ENCODE peak calls at places on chromosomes 16 and 17, in four cellular contexts. D is A549, G is HepG2, L is K562. W is an unnamed sample.

GRCh38 chr17:38448208-38448776 is 20.0 kb downstream of the ARHGAP23 start:
- DNase-seq in G (no peak), D (no peak), L (no peak), W (no peak)

GRCh38 chr17:55303701-55304145 is 39.0 kb downstream of the HLF start:
- DNase-seq in G (no peak), D (no peak), L (no peak), W (no peak)

GRCh38 chr17:67500261-67500660 is 123.2 kb downstream of the PITPNC1 start:
- DNase-seq in L (no peak), D (no peak), G (no peak), W (no peak)

GRCh38 chr16:35797811-35798210 is 2338.4 kb downstream of the TP53TG3F start:
- DNase-seq in G (no peak), L (no peak), D (no peak), W (no peak)

GRCh38 chr16:65116216-65116615 is 5.6 kb downstream of the CDH11 start:
- DNase-seq in G (no peak), D (no peak), L (no peak), W (no peak)

GRCh38 chr16:2692251-2692947 is 10.1 kb downstream of the KCTD5 start:
- DNase-seq in L (no peak), G (no peak), D (no peak), W (no peak)

GRCh38 chr16:16163571-16163970 is 59.7 kb downstream of the ABCC6 start:
- DNase-seq in L (no peak), G (no peak), D (no peak), W (no peak)

GRCh38 chr16:5450435-5451104 is 353.0 kb upstream of the EEF2KMT start:
- DNase-seq in D (no peak), L (no peak), G (no peak), W (peak)

GRCh38 chr16:57303910-57304168 is 19.4 kb upstream of the PLLP start:
- DNase-seq in D (no peak), L (no peak), G (no peak), W (no peak)

GRCh38 chr16:27706803-27707685 is 157.1 kb downstream of the KATNIP start:
- DNase-seq in L (no peak), G (no peak), D (no peak), W (no peak)

GRCh38 chr17:79814966-79815835 is 18.3 kb upstream of the CBX8 start:
- DNase-seq in L (no peak), G (no peak), D (no peak), W (no peak)

GRCh38 chr16:56193951-56194726 is 2.9 kb downstream of the GNAO1 start:
- DNase-seq in L (peak), D (peak), G (peak), W (peak)

GRCh38 chr17:3857261-3858105 is 11.4 kb upstream of the NCBP3 start:
- DNase-seq in D (no peak), L (no peak), G (no peak), W (no peak)

GRCh38 chr16:84943620-84944019 is 67.7 kb downstream of the ZDHHC7 start:
- DNase-seq in L (no peak), D (no peak), G (no peak), W (no peak)

GRCh38 chr16:4481526-4481925 is 5.3 kb downstream of the HMOX2 start:
- DNase-seq in L (no peak), G (no peak), D (no peak), W (no peak)

GRCh38 chr17:38428643-38429371 is 543 bp downstream of the ARHGAP23 start:
- DNase-seq in L (no peak), G (no peak), D (peak), W (no peak)

GRCh38 chr17:48542114-48542955 is 2.6 kb downstream of the HOXB2 start:
- DNase-seq in L (no peak), G (no peak), D (no peak), W (no peak)

GRCh38 chr16:386641-387156 is 4.9 kb upstream of the PGAP6 start:
- DNase-seq in D (no peak), L (no peak), G (no peak), W (no peak)

GRCh38 chr17:35630530-35631148 is 43.5 kb downstream of the AP2B1 start:
- DNase-seq in L (no peak), G (no peak), D (no peak), W (no peak)

GRCh38 chr17:50153650-50154575 is 3.4 kb upstream of the PPP1R9B start:
- DNase-seq in D (no peak), L (peak), G (no peak), W (no peak)

GRCh38 chr17:16491131-16491702 is 776 bp downstream of the LRRC75A start:
- DNase-seq in L (no peak), D (no peak), G (no peak), W (peak)

GRCh38 chr16:71637398-71637797 is 11.4 kb downstream of the MARVELD3 start:
- DNase-seq in L (no peak), D (no peak), G (no peak), W (peak)

GRCh38 chr17:50290074-50290702 is 15.9 kb downstream of the TMEM92 start:
- DNase-seq in D (peak), G (no peak), L (no peak), W (no peak)

GRCh38 chr17:59899099-59899498 is 6.2 kb downstream of the RPS6KB1 start:
- DNase-seq in D (no peak), G (no peak), L (no peak), W (no peak)

GRCh38 chr17:49522329-49522890 is 27.3 kb downstream of the NGFR start:
- DNase-seq in D (no peak), L (no peak), G (no peak), W (peak)

GRCh38 chr17:4852504-4853075 is 19.4 kb downstream of the MINK1 start:
- DNase-seq in L (peak), G (peak), D (no peak), W (no peak)

GRCh38 chr17:17497845-17498520 is 1.8 kb upstream of the RASD1 start:
- DNase-seq in D (no peak), L (no peak), G (no peak), W (no peak)

GRCh38 chr16:67021321-67021720 is 7.6 kb upstream of the CBFB start:
- DNase-seq in G (no peak), L (no peak), D (no peak), W (no peak)

GRCh38 chr17:17019891-17020456 is 22.3 kb upstream of the MPRIP start:
- DNase-seq in G (no peak), L (no peak), D (no peak), W (no peak)

GRCh38 chr16:68434654-68435210 is 13.6 kb downstream of the SMPD3 start:
- DNase-seq in L (no peak), D (no peak), G (no peak), W (no peak)

GRCh38 chr17:65018612-65019290 is 37.8 kb downstream of the GNA13 start:
- DNase-seq in L (no peak), D (no peak), G (no peak), W (no peak)

GRCh38 chr17:79799174-79799537 is 2.3 kb upstream of the CBX8 start:
- DNase-seq in L (no peak), G (no peak), D (no peak), W (peak)

GRCh38 chr16:48591976-48592375 is 18.0 kb downstream of the N4BP1 start:
- DNase-seq in G (no peak), D (no peak), L (no peak), W (no peak)

GRCh38 chr17:81656118-81656743 is at the start of gene PDE6G:
- DNase-seq in D (no peak), G (no peak), L (no peak), W (no peak)

GRCh38 chr17:73349138-73349537 is 37.3 kb upstream of the CDC42EP4 start:
- DNase-seq in L (no peak), D (no peak), G (no peak), W (no peak)

GRCh38 chr17:60401819-60402218 is 9.9 kb upstream of the USP32 start:
- DNase-seq in G (no peak), D (no peak), L (no peak), W (no peak)

GRCh38 chr17:20071824-20072691 is 62.9 kb downstream of the SPECC1 start:
- DNase-seq in L (no peak), D (no peak), G (no peak), W (no peak)

GRCh38 chr17:39938140-39938869 is 10.8 kb downstream of the LRRC3C start:
- DNase-seq in G (peak), D (no peak), L (no peak), W (no peak)

GRCh38 chr17:39942076-39942475 is 14.5 kb downstream of the LRRC3C start:
- DNase-seq in D (no peak), L (no peak), G (no peak), W (no peak)

GRCh38 chr17:39939031-39939430 is 11.5 kb downstream of the LRRC3C start:
- DNase-seq in G (no peak), L (no peak), D (no peak), W (no peak)

GRCh38 chr17:39937462-39937861 is 9.9 kb downstream of the LRRC3C start:
- DNase-seq in D (no peak), L (no peak), G (no peak), W (no peak)

GRCh38 chr17:39939588-39940419 is 12.3 kb downstream of the LRRC3C start:
- DNase-seq in D (peak), G (no peak), L (peak), W (no peak)
- TF ChIP-seq HMGXB4 in D (no peak), G (no peak), L (no peak), W (no peak)

GRCh38 chr17:77640242-77640641 is 318.3 kb upstream of the TNRC6C start:
- DNase-seq in G (no peak), D (no peak), L (no peak), W (no peak)

GRCh38 chr17:77635176-77635575 is 323.3 kb upstream of the TNRC6C start:
- DNase-seq in L (no peak), D (no peak), G (no peak), W (no peak)

GRCh38 chr17:77636835-77637806 is 321.4 kb upstream of the TNRC6C start:
- DNase-seq in L (no peak), D (no peak), G (no peak), W (no peak)

GRCh38 chr17:77638229-77638628 is 320.3 kb upstream of the TNRC6C start:
- DNase-seq in D (no peak), G (no peak), L (no peak), W (no peak)

GRCh38 chr17:77637807-77638182 is 320.7 kb upstream of the TNRC6C start:
- DNase-seq in D (no peak), G (no peak), L (no peak), W (peak)
- TF ChIP-seq HMGXB4 in D (no peak), G (no peak), L (no peak), W (no peak)

DNA sequence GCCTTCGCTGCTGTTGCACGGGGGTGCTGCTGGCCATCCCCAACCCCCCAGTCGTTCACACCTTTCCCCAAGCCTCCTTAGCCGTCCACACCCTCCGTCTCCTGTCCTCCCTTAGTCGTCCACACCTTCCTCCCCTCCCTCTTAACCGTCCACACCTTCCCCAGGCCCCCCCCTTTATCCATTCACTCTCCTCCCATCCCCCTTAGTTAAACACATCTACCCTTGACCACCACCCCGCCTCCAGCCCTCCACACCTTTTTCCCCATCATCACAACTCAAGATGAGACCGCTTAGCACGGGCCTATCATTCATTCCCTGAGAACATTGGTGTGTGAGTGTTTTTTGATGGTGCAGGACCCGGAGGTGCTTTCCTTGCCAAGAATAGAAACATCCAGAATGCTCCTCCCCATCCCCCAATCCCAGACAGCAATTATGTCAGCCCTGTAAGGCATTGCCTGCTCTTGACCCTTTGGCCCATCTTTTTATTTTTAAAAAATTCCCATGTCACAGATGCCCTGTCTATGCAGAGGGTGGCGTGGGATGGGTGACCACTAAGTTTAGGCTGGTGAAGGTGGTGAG is 1.4 kb downstream of the TENT4B start:
- DNase-seq in D (peak), G (no peak), L (peak), W (no peak)
- TF ChIP-seq HMGXB4 in D (no peak), G (no peak), L (no peak), W (no peak)

GRCh38 chr17:57873261-57874057 is 23.6 kb upstream of the MRPS23 start:
- DNase-seq in D (no peak), L (no peak), G (no peak), W (no peak)
- TF ChIP-seq HMGXB4 in D (no peak), L (no peak), G (no peak), W (no peak)

DNA sequence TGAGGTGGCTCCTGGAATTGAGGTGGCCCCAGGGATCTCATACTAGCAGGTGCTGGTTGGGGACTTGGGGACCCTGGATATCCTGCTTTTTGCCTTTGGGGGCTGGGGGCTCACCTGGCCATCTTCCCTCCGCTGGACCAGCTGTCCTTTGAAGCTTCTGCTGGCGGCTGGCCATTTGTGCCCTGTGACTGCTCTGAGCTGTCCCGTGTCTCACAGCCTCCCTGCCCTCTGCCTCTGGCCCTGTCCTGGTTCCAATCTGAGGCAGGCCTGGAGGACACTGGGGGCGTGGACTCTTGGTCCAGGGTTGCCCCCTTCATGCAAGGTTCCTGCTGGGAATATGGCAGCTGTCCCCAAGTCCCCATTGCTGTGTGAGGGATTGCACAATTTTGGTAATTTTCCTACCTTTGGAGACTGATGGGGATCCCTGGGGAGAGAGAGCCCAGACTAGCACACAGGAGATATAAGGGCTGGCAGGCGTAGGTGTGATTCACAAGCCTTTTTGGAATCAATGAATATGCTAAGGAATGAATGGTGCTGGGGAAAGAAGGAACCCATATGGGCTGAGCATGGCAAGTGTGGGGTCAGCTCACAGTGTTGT is 19.2 kb downstream of the ADCY7 start:
- DNase-seq in L (no peak), G (no peak), D (no peak), W (no peak)
- TF ChIP-seq HMGXB4 in L (no peak), G (no peak), D (no peak), W (no peak)